ENCODE peak calls at places on chromosomes 2 and 18, in six cellular contexts. L, V, D, X, Q and A are unnamed samples.

GRCh38 chr2:46029332-46029811 is 267.8 kb upstream of the EPAS1 start:
- DNase-seq in L (no peak), V (no peak), D (no peak), X (peak; percentile 48), Q (no peak), A (peak; percentile 78)

GRCh38 chr2:141259683-141260082 is 871.1 kb downstream of the LRP1B start:
- DNase-seq in L (no peak), V (no peak), D (no peak), X (no peak), Q (no peak), A (no peak)

GRCh38 chr2:190137561-190137960 is 75.0 kb upstream of the MSTN start:
- DNase-seq in L (no peak), V (no peak), D (no peak), X (peak; percentile 26), Q (no peak), A (no peak)

GRCh38 chr2:169528271-169528701 is 18.8 kb downstream of the KLHL41 start:
- DNase-seq in L (peak; percentile 63), V (peak; percentile 41), D (no peak), X (peak; percentile 66), Q (peak; percentile 71), A (no peak)

GRCh38 chr2:66834859-66835258 is 399.9 kb downstream of the MEIS1 start:
- DNase-seq in L (no peak), V (no peak), D (no peak), X (no peak), Q (no peak), A (no peak)

GRCh38 chr18:21453512-21453862 is 147.0 kb downstream of the ESCO1 start:
- DNase-seq in L (no peak), V (no peak), D (no peak), X (no peak), Q (no peak), A (peak; percentile 57)

GRCh38 chr18:62632788-62633455 is 82.4 kb upstream of the PHLPP1 start:
- DNase-seq in L (no peak), V (no peak), D (no peak), X (no peak), Q (no peak), A (no peak)

GRCh38 chr2:205947621-205948495 is 138.1 kb downstream of the INO80D start:
- DNase-seq in L (peak; percentile 72), V (peak; percentile 33), D (peak; percentile 71), X (peak; percentile 73), Q (peak; percentile 28), A (no peak)

GRCh38 chr2:211359353-211359752 is 803.0 kb downstream of the CPS1 start:
- DNase-seq in L (no peak), V (no peak), D (no peak), X (no peak), Q (no peak), A (no peak)

GRCh38 chr2:77228379-77228778 is 293.8 kb downstream of the LRRTM4 start:
- DNase-seq in L (no peak), V (no peak), D (no peak), X (no peak), Q (no peak), A (no peak)

GRCh38 chr2:2831656-2832055 is 500.6 kb upstream of the MYT1L start:
- DNase-seq in L (peak; percentile 48), V (no peak), D (no peak), X (no peak), Q (no peak), A (no peak)

GRCh38 chr2:241207151-241207550 is 18.7 kb downstream of the ANO7 start:
- DNase-seq in L (no peak), V (no peak), D (no peak), X (no peak), Q (no peak), A (no peak)

GRCh38 chr2:37274354-37274965 is 43.0 kb downstream of the NDUFAF7 start:
- DNase-seq in L (no peak), V (no peak), D (no peak), X (no peak), Q (no peak), A (no peak)

GRCh38 chr2:74617123-74617522 is 31.0 kb downstream of the M1AP start:
- DNase-seq in L (no peak), V (no peak), D (no peak), X (no peak), Q (no peak), A (no peak)

GRCh38 chr2:238847841-238848565 is at the start of gene TWIST2:
- DNase-seq in L (peak; percentile 81), V (no peak), D (no peak), X (peak; percentile 80), Q (no peak), A (no peak)

GRCh38 chr2:120224735-120225548 is 1.7 kb upstream of the TMEM185B start:
- DNase-seq in L (peak; percentile 9), V (no peak), D (no peak), X (no peak), Q (no peak), A (no peak)

GRCh38 chr18:28181616-28182015 is 4.7 kb upstream of the CDH2 start:
- DNase-seq in L (no peak), V (no peak), D (no peak), X (no peak), Q (no peak), A (no peak)

GRCh38 chr18:48680871-48681270 is 142.0 kb downstream of the CTIF start:
- DNase-seq in L (no peak), V (no peak), D (no peak), X (peak; percentile 91), Q (no peak), A (no peak)

GRCh38 chr2:219557320-219557719 is 13.5 kb downstream of the TMEM198 start:
- DNase-seq in L (no peak), V (no peak), D (no peak), X (peak; percentile 23), Q (no peak), A (no peak)

GRCh38 chr2:9112079-9112721 is 94.4 kb upstream of the ASAP2 start:
- DNase-seq in L (no peak), V (peak; percentile 57), D (peak; percentile 70), X (no peak), Q (no peak), A (peak; percentile 73)

GRCh38 chr18:23894661-23895175 is 119.8 kb upstream of the TTC39C start:
- DNase-seq in L (no peak), V (no peak), D (no peak), X (no peak), Q (no peak), A (no peak)

GRCh38 chr2:235274010-235274409 is 219.8 kb upstream of the AGAP1 start:
- DNase-seq in L (no peak), V (no peak), D (no peak), X (no peak), Q (no peak), A (no peak)

GRCh38 chr2:226828164-226828563 is 7.7 kb upstream of the RHBDD1 start:
- DNase-seq in L (no peak), V (no peak), D (no peak), X (no peak), Q (no peak), A (no peak)

GRCh38 chr2:221958224-221958623 is 340.6 kb downstream of the PAX3 start:
- DNase-seq in L (no peak), V (no peak), D (no peak), X (no peak), Q (no peak), A (peak; percentile 26)

GRCh38 chr2:120574620-120575019 is 161.0 kb upstream of the GLI2 start:
- DNase-seq in L (no peak), V (no peak), D (no peak), X (no peak), Q (no peak), A (no peak)

GRCh38 chr2:206512999-206513398 is 69.7 kb downstream of the ADAM23 start:
- DNase-seq in L (no peak), V (no peak), D (no peak), X (no peak), Q (no peak), A (no peak)

GRCh38 chr2:234098675-234099195 is 48.2 kb downstream of the SPP2 start:
- DNase-seq in L (no peak), V (no peak), D (no peak), X (no peak), Q (no peak), A (no peak)

GRCh38 chr2:188244383-188244782 is 47.3 kb upstream of the GULP1 start:
- DNase-seq in L (no peak), V (no peak), D (no peak), X (no peak), Q (no peak), A (no peak)

GRCh38 chr2:213015387-213016165 is 135.8 kb downstream of the IKZF2 start:
- DNase-seq in L (no peak), V (no peak), D (no peak), X (no peak), Q (no peak), A (no peak)

GRCh38 chr18:75066936-75067335 is 142.0 kb downstream of the PTGR3 start:
- DNase-seq in L (no peak), V (no peak), D (no peak), X (no peak), Q (no peak), A (no peak)

GRCh38 chr2:86223682-86224560 is 24.7 kb downstream of the MRPL35 start:
- DNase-seq in L (no peak), V (no peak), D (no peak), X (peak; percentile 12), Q (no peak), A (no peak)

GRCh38 chr2:221402072-221402471 is 170.0 kb downstream of the EPHA4 start:
- DNase-seq in L (no peak), V (no peak), D (no peak), X (no peak), Q (no peak), A (no peak)

GRCh38 chr2:217147751-217148318 is 288.0 kb upstream of the TNP1 start:
- DNase-seq in L (no peak), V (no peak), D (no peak), X (no peak), Q (no peak), A (peak; percentile 35)

GRCh38 chr18:25164211-25164836 is 187.6 kb downstream of the ZNF521 start:
- DNase-seq in L (no peak), V (no peak), D (no peak), X (no peak), Q (no peak), A (no peak)
- H3K27ac ChIP-seq in L (no peak overlapping the region), V (no peak overlapping the region), D (no peak overlapping the region), X (no peak overlapping the region), Q (no peak overlapping the region), A (no peak overlapping the region)

DNA sequence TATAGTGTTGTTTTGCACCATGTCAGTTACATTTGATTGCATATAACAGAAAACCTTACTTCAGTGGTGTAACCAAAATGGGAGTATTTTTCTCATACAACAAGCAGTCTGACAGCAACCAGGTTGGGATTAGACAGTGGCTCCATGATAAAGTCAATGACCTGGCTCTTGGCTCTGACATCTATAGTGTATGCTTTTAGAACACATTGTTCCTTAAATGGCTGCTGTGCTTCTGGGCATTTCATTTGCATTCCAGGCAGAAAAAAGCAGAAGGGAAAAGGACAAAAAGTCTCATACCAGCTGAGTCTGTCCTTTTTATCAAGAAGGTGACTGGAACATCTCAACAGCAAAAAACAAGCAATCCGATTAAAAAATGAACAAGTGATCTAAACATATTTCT is 10.2 kb downstream of the MERTK start:
- DNase-seq in L (no peak), V (no peak), D (no peak), X (no peak), Q (no peak), A (no peak)
- H3K27ac ChIP-seq in L (no peak overlapping the region), V (no peak overlapping the region), D (no peak overlapping the region), X (peak overlapping the region; percentile 33), Q (no peak overlapping the region), A (no peak overlapping the region)

GRCh38 chr2:171088057-171088834 is 72.4 kb downstream of the TLK1 start:
- DNase-seq in L (no peak), V (no peak), D (no peak), X (no peak), Q (no peak), A (no peak)
- H3K27ac ChIP-seq in L (no peak overlapping the region), V (no peak overlapping the region), D (no peak overlapping the region), X (no peak overlapping the region), Q (no peak overlapping the region), A (no peak overlapping the region)

GRCh38 chr2:112686348-112687217 is 34.2 kb upstream of the NT5DC4 start:
- DNase-seq in L (no peak), V (no peak), D (peak; percentile 33), X (no peak), Q (no peak), A (no peak)
- H3K27ac ChIP-seq in L (no peak overlapping the region), V (no peak overlapping the region), D (no peak overlapping the region), X (no peak overlapping the region), Q (no peak overlapping the region), A (no peak overlapping the region)